ENCODE peak calls at places on chromosomes 6 and 20, in four cellular contexts. One of them, this sample, is unnamed.

GRCh38 chr6:106080106-106081095 is 5.7 kb upstream of the PRDM1 start:
- DNase-seq in prostate gland: no peak
- DNase-seq in suprapubic skin: no peak
- DNase-seq in A549: no peak
- DNase-seq in this sample: no peak

GRCh38 chr6:30748851-30749540 is 4.6 kb upstream of the IER3 start:
- DNase-seq in prostate gland: no peak
- DNase-seq in suprapubic skin: no peak
- DNase-seq in A549: peak; percentile 88
- DNase-seq in this sample: no peak

GRCh38 chr6:107064579-107065065 is 36.6 kb downstream of the MTRES1 start:
- DNase-seq in prostate gland: no peak
- DNase-seq in suprapubic skin: no peak
- DNase-seq in A549: no peak
- DNase-seq in this sample: peak; percentile 73

GRCh38 chr6:52331793-52332457 is 30.0 kb upstream of the PAQR8 start:
- DNase-seq in prostate gland: no peak
- DNase-seq in suprapubic skin: no peak
- DNase-seq in A549: no peak
- DNase-seq in this sample: no peak

GRCh38 chr20:59349277-59349676 is 48.9 kb downstream of the EDN3 start:
- DNase-seq in prostate gland: no peak
- DNase-seq in suprapubic skin: no peak
- DNase-seq in A549: no peak
- DNase-seq in this sample: no peak

GRCh38 chr20:61114776-61115175 is 137.3 kb upstream of the CDH4 start:
- DNase-seq in prostate gland: no peak
- DNase-seq in suprapubic skin: no peak
- DNase-seq in A549: no peak
- DNase-seq in this sample: no peak

GRCh38 chr6:136466789-136467585 is 83.2 kb downstream of the MAP7 start:
- DNase-seq in prostate gland: no peak
- DNase-seq in suprapubic skin: no peak
- DNase-seq in A549: no peak
- DNase-seq in this sample: no peak

GRCh38 chr6:112331306-112331705 is 15.8 kb upstream of the RFPL4B start:
- DNase-seq in prostate gland: no peak
- DNase-seq in suprapubic skin: no peak
- DNase-seq in A549: no peak
- DNase-seq in this sample: no peak

GRCh38 chr6:132643547-132643946 is 15.4 kb downstream of the TAAR1 start:
- DNase-seq in prostate gland: no peak
- DNase-seq in suprapubic skin: no peak
- DNase-seq in A549: no peak
- DNase-seq in this sample: no peak

GRCh38 chr6:17432356-17432755 is 39.0 kb downstream of the CAP2 start:
- DNase-seq in prostate gland: no peak
- DNase-seq in suprapubic skin: no peak
- DNase-seq in A549: no peak
- DNase-seq in this sample: no peak

GRCh38 chr6:142367501-142368018 is 65.8 kb downstream of the ADGRG6 start:
- DNase-seq in prostate gland: no peak
- DNase-seq in suprapubic skin: no peak
- DNase-seq in A549: peak; percentile 62
- DNase-seq in this sample: no peak

GRCh38 chr6:155985660-155986138 is 530.1 kb upstream of the NOX3 start:
- DNase-seq in prostate gland: peak; percentile 7
- DNase-seq in suprapubic skin: no peak
- DNase-seq in A549: no peak
- DNase-seq in this sample: no peak

GRCh38 chr6:139133272-139133671 is 1.6 kb upstream of the HECA start:
- DNase-seq in prostate gland: no peak
- DNase-seq in suprapubic skin: no peak
- DNase-seq in A549: no peak
- DNase-seq in this sample: no peak

GRCh38 chr20:45432294-45432693 is 16.4 kb downstream of the PIGT start:
- DNase-seq in prostate gland: no peak
- DNase-seq in suprapubic skin: no peak
- DNase-seq in A549: no peak
- DNase-seq in this sample: no peak

GRCh38 chr6:39167321-39167720 is 52.3 kb upstream of the SAYSD1 start:
- DNase-seq in prostate gland: no peak
- DNase-seq in suprapubic skin: no peak
- DNase-seq in A549: no peak
- DNase-seq in this sample: no peak

GRCh38 chr6:3347826-3348225 is 89.1 kb downstream of the PSMG4 start:
- DNase-seq in prostate gland: no peak
- DNase-seq in suprapubic skin: no peak
- DNase-seq in A549: no peak
- DNase-seq in this sample: no peak

GRCh38 chr20:4457566-4458543 is 263.9 kb upstream of the PRND start:
- DNase-seq in prostate gland: no peak
- DNase-seq in suprapubic skin: no peak
- DNase-seq in A549: peak; percentile 26
- DNase-seq in this sample: no peak

GRCh38 chr6:13455604-13456003 is 31.8 kb downstream of the GFOD1 start:
- DNase-seq in prostate gland: no peak
- DNase-seq in suprapubic skin: no peak
- DNase-seq in A549: no peak
- DNase-seq in this sample: no peak

GRCh38 chr6:138662474-138662873 is 111.1 kb upstream of the CCDC28A start:
- DNase-seq in prostate gland: no peak
- DNase-seq in suprapubic skin: no peak
- DNase-seq in A549: peak; percentile 67
- DNase-seq in this sample: no peak

GRCh38 chr20:1535420-1536175 is 21.9 kb downstream of the SIRPD start:
- DNase-seq in prostate gland: no peak
- DNase-seq in suprapubic skin: no peak
- DNase-seq in A549: no peak
- DNase-seq in this sample: no peak

GRCh38 chr6:69145062-69145461 is 510.0 kb downstream of the ADGRB3 start:
- DNase-seq in prostate gland: no peak
- DNase-seq in suprapubic skin: no peak
- DNase-seq in A549: no peak
- DNase-seq in this sample: peak; percentile 46

GRCh38 chr6:15510536-15511247 is 152.1 kb downstream of the DTNBP1 start:
- DNase-seq in prostate gland: peak; percentile 14
- DNase-seq in suprapubic skin: no peak
- DNase-seq in A549: no peak
- DNase-seq in this sample: no peak

GRCh38 chr6:159279790-159280277 is 110.6 kb downstream of the FNDC1 start:
- DNase-seq in prostate gland: no peak
- DNase-seq in suprapubic skin: no peak
- DNase-seq in A549: peak; percentile 10
- DNase-seq in this sample: peak; percentile 28

GRCh38 chr6:45651301-45651700 is 273.6 kb upstream of the SUPT3H start:
- DNase-seq in prostate gland: no peak
- DNase-seq in suprapubic skin: no peak
- DNase-seq in A549: no peak
- DNase-seq in this sample: no peak

GRCh38 chr20:14780508-14780907 is 443.1 kb upstream of the FLRT3 start:
- DNase-seq in prostate gland: no peak
- DNase-seq in suprapubic skin: no peak
- DNase-seq in A549: no peak
- DNase-seq in this sample: no peak

GRCh38 chr6:76803038-76803580 is 660.2 kb downstream of the HTR1B start:
- DNase-seq in prostate gland: no peak
- DNase-seq in suprapubic skin: no peak
- DNase-seq in A549: no peak
- DNase-seq in this sample: no peak

GRCh38 chr6:45930419-45931059 is 85.1 kb downstream of the CLIC5 start:
- DNase-seq in prostate gland: peak; percentile 51
- DNase-seq in suprapubic skin: no peak
- DNase-seq in A549: peak; percentile 48
- DNase-seq in this sample: peak; percentile 57

GRCh38 chr6:82738773-82739172 is 326.9 kb downstream of the UBE3D start:
- DNase-seq in prostate gland: no peak
- DNase-seq in suprapubic skin: no peak
- DNase-seq in A549: no peak
- DNase-seq in this sample: no peak

GRCh38 chr6:1701668-1702353 is 92.1 kb downstream of the FOXC1 start:
- DNase-seq in prostate gland: no peak
- DNase-seq in suprapubic skin: no peak
- DNase-seq in A549: no peak
- DNase-seq in this sample: no peak

GRCh38 chr6:53694800-53695394 is 29.3 kb upstream of the KLHL31 start:
- DNase-seq in prostate gland: no peak
- DNase-seq in suprapubic skin: no peak
- DNase-seq in A549: no peak
- DNase-seq in this sample: no peak

GRCh38 chr6:37209461-37210205 is 39.7 kb downstream of the PIM1 start:
- DNase-seq in prostate gland: no peak
- DNase-seq in suprapubic skin: no peak
- DNase-seq in A549: no peak
- DNase-seq in this sample: no peak

GRCh38 chr6:166310634-166311033 is 2.4 kb upstream of the PRR18 start:
- DNase-seq in prostate gland: no peak
- DNase-seq in suprapubic skin: no peak
- DNase-seq in A549: no peak
- DNase-seq in this sample: no peak

GRCh38 chr6:41278699-41279405 is 7.6 kb downstream of the TREM1 start:
- DNase-seq in prostate gland: peak; percentile 24
- DNase-seq in suprapubic skin: no peak
- DNase-seq in A549: peak; percentile 58
- DNase-seq in this sample: peak; percentile 59

GRCh38 chr20:32236048-32236533 is 28.4 kb downstream of the POFUT1 start:
- DNase-seq in prostate gland: peak; percentile 17
- DNase-seq in suprapubic skin: no peak
- DNase-seq in A549: no peak
- DNase-seq in this sample: no peak

GRCh38 chr6:30061766-30062458 is 847 bp downstream of the POLR1H start:
- DNase-seq in prostate gland: peak; percentile 12
- DNase-seq in suprapubic skin: peak; percentile 61
- DNase-seq in A549: no peak
- DNase-seq in this sample: no peak

GRCh38 chr6:124535299-124535698 is 426.9 kb upstream of the RNF217 start:
- DNase-seq in prostate gland: no peak
- DNase-seq in suprapubic skin: no peak
- DNase-seq in A549: no peak
- DNase-seq in this sample: no peak

GRCh38 chr6:47169785-47170685 is 127.9 kb upstream of the ADGRF1 start:
- DNase-seq in prostate gland: no peak
- DNase-seq in suprapubic skin: no peak
- DNase-seq in A549: peak; percentile 42
- DNase-seq in this sample: no peak

GRCh38 chr6:71983131-71983530 is 96.8 kb downstream of the RIMS1 start:
- DNase-seq in prostate gland: no peak
- DNase-seq in suprapubic skin: no peak
- DNase-seq in A549: no peak
- DNase-seq in this sample: no peak

GRCh38 chr6:53741417-53741816 is 53.4 kb upstream of the LRRC1 start:
- DNase-seq in prostate gland: no peak
- DNase-seq in suprapubic skin: no peak
- DNase-seq in A549: no peak
- DNase-seq in this sample: no peak

GRCh38 chr20:48760403-48760889 is 67.4 kb downstream of the PREX1 start:
- DNase-seq in prostate gland: no peak
- DNase-seq in suprapubic skin: no peak
- DNase-seq in A549: no peak
- DNase-seq in this sample: peak; percentile 36
- H3K27ac ChIP-seq in prostate gland: no peak overlapping the region
- H3K27ac ChIP-seq in suprapubic skin: peak overlapping the region; percentile 29
- H3K27ac ChIP-seq in A549: peak overlapping the region; percentile 66
- H3K27ac ChIP-seq in this sample: no peak overlapping the region

DNA sequence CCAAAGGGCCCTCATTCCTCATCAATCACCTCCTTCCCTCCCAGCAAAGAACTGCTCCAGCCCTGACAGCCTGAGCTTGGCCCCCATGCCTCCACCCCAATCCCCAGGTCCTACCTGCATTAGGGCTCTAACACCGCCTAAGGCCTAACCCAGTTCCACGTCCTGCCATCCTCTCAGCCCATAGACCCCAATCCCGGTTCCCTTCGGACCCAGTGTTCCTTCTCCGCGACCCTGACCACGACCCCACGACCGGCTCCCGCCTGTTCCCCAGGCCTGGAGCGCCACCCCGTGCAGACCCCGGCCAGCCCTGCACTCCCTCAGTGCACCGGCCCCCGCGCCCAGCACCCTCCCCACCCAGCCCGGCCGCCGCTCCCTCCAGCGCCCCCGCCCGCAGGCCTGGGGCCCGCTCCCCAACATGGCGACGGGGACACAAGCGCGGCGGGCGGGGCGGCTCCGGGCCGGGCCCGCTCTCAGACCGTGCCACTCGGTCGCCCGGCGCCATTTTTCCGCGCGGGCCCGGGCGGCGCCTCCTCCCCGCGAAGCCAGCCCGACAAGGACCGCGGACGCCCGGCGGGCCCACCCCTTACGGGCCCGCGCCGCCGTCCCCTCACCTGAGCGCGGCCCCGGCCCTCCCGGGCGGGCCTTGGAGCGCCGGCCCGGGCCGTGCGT is 456 bp downstream of the NCOA6 start:
- DNase-seq in prostate gland: peak; percentile 39
- DNase-seq in suprapubic skin: peak; percentile 78
- DNase-seq in A549: peak; percentile 48
- DNase-seq in this sample: peak; percentile 67
- TF ChIP-seq POLR2A in prostate gland: no peak
- TF ChIP-seq POLR2A in suprapubic skin: no peak
- TF ChIP-seq POLR2A in A549: peak; percentile 26
- TF ChIP-seq POLR2A in this sample: peak; percentile 37

GRCh38 chr20:43844778-43845614 is 69.7 kb upstream of the TOX2 start:
- DNase-seq in prostate gland: no peak
- DNase-seq in suprapubic skin: no peak
- DNase-seq in A549: peak; percentile 38
- DNase-seq in this sample: no peak
- TF ChIP-seq CTCF in prostate gland: no peak
- TF ChIP-seq CTCF in suprapubic skin: no peak
- TF ChIP-seq CTCF in A549: peak; percentile 40
- TF ChIP-seq CTCF in this sample: no peak

GRCh38 chr6:32836873-32837272 is 1.7 kb downstream of the TAP2 start:
- DNase-seq in prostate gland: no peak
- DNase-seq in suprapubic skin: no peak
- DNase-seq in A549: no peak
- DNase-seq in this sample: no peak

GRCh38 chr6:32838114-32838958 is at the start of gene TAP2:
- DNase-seq in prostate gland: peak; percentile 94
- DNase-seq in suprapubic skin: peak; percentile 97
- DNase-seq in A549: peak; percentile 88
- DNase-seq in this sample: peak; percentile 98

GRCh38 chr6:32840604-32841246 is 2.2 kb upstream of the TAP2 start:
- DNase-seq in prostate gland: no peak
- DNase-seq in suprapubic skin: no peak
- DNase-seq in A549: no peak
- DNase-seq in this sample: no peak

GRCh38 chr6:32837651-32838113 is 857 bp downstream of the TAP2 start:
- DNase-seq in prostate gland: no peak
- DNase-seq in suprapubic skin: no peak
- DNase-seq in A549: no peak
- DNase-seq in this sample: no peak

DNA sequence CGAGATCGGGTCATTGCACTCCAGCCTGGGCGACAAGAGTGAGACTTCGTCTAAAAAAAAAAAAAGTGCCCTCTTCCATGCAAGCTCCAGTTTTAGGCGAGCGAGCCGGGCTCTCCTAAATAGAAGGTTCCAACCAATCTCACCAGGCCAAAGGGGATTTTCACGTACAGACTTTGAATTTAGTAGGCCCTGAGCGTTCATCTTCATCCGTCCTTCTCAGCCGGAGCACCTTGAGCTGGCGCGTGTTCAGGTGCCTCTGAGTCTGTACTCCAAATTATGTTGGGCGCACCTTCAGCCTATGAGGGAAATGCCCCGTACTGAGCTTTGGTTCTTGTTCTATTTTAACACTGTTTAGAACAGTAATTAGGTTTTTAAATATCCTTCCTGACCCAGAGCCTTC is 817 bp upstream of the TAP2 start:
- DNase-seq in prostate gland: no peak
- DNase-seq in suprapubic skin: no peak
- DNase-seq in A549: no peak
- DNase-seq in this sample: no peak
- H3K27ac ChIP-seq in prostate gland: peak overlapping the region; percentile 96
- H3K27ac ChIP-seq in suprapubic skin: no peak overlapping the region
- H3K27ac ChIP-seq in A549: no peak overlapping the region
- H3K27ac ChIP-seq in this sample: peak overlapping the region; percentile 93

This sample was measured in adrenal gland.